ENCODE peak calls at places on chromosomes 12 and 14, in six cellular contexts. J is ureter, F is EL, Q is cardiac fibroblast, P is adipocyte, I is sciatic nerve. C is an unnamed sample.

GRCh38 chr14:92610849-92611271 is 97.3 kb downstream of the RIN3 start:
- DNase-seq in I (no peak), P (no peak), J (no peak), Q (no peak), F (no peak), C (no peak)

GRCh38 chr12:1660304-1661187 is 30.3 kb upstream of the ADIPOR2 start:
- DNase-seq in F (no peak), Q (peak; percentile 48), J (peak; percentile 85), P (peak; percentile 42), I (peak; percentile 81), C (no peak)

GRCh38 chr14:83924259-83924658 is 1605.7 kb upstream of the FLRT2 start:
- DNase-seq in P (no peak), J (no peak), Q (no peak), F (no peak), I (no peak), C (no peak)

GRCh38 chr14:104774453-104775072 is 21.0 kb downstream of the AKT1 start:
- DNase-seq in Q (no peak), P (no peak), F (no peak), J (peak; percentile 80), I (no peak), C (no peak)

GRCh38 chr14:22982013-22982476 is 306 bp downstream of the AJUBA start:
- DNase-seq in F (no peak), I (peak; percentile 66), J (no peak), Q (no peak), P (no peak), C (no peak)

GRCh38 chr14:48027115-48027514 is 351.7 kb upstream of the MDGA2 start:
- DNase-seq in P (no peak), F (no peak), Q (no peak), J (no peak), I (no peak), C (no peak)

GRCh38 chr14:39827901-39828655 is 395.8 kb upstream of the FBXO33 start:
- DNase-seq in J (no peak), P (no peak), F (no peak), I (no peak), Q (no peak), C (no peak)

GRCh38 chr12:98696036-98696646 is 51.1 kb downstream of the APAF1 start:
- DNase-seq in I (no peak), Q (no peak), J (no peak), F (no peak), P (no peak), C (no peak)

GRCh38 chr12:15627995-15628945 is 160.9 kb downstream of the EPS8 start:
- DNase-seq in I (no peak), Q (peak; percentile 74), F (peak; percentile 40), P (peak; percentile 53), J (no peak), C (peak; percentile 51)

GRCh38 chr12:124411291-124411878 is 116.5 kb downstream of the RFLNA start:
- DNase-seq in P (peak; percentile 79), J (peak; percentile 80), Q (peak; percentile 92), I (no peak), F (peak; percentile 97), C (peak; percentile 96)

GRCh38 chr12:104182144-104182543 is 33.4 kb upstream of the TXNRD1 start:
- DNase-seq in P (peak; percentile 92), Q (peak; percentile 97), J (peak; percentile 80), F (peak; percentile 84), I (peak; percentile 79), C (peak; percentile 35)

GRCh38 chr12:122023339-122024131 is 1.9 kb downstream of the BCL7A start:
- DNase-seq in F (peak; percentile 66), I (peak; percentile 79), Q (peak; percentile 80), J (peak; percentile 81), P (peak; percentile 89), C (peak; percentile 80)

GRCh38 chr14:91164676-91165075 is 50.8 kb downstream of the DGLUCY start:
- DNase-seq in J (peak; percentile 81), Q (no peak), I (no peak), P (no peak), F (no peak), C (no peak)

GRCh38 chr12:19830461-19830860 is 391.2 kb downstream of the AEBP2 start:
- DNase-seq in J (no peak), F (no peak), P (no peak), I (no peak), Q (no peak), C (peak; percentile 20)

GRCh38 chr12:107884769-107885694 is 110.5 kb downstream of the ASCL4 start:
- DNase-seq in P (peak; percentile 78), Q (peak; percentile 66), I (no peak), F (peak; percentile 52), J (no peak), C (peak; percentile 31)

GRCh38 chr12:64544796-64545382 is 65.4 kb upstream of the RASSF3 start:
- DNase-seq in P (no peak), J (no peak), I (no peak), Q (no peak), F (no peak), C (no peak)

GRCh38 chr12:92224685-92225331 is 79.2 kb upstream of the BTG1 start:
- DNase-seq in J (no peak), Q (peak; percentile 23), F (peak; percentile 41), I (no peak), P (peak; percentile 52), C (peak; percentile 43)

GRCh38 chr12:52389313-52390207 is 4.1 kb upstream of the KRT84 start:
- DNase-seq in I (no peak), P (peak; percentile 32), F (no peak), J (no peak), Q (peak; percentile 32), C (peak; percentile 51)

GRCh38 chr14:70716958-70717357 is 75.2 kb downstream of the TTC9 start:
- DNase-seq in F (no peak), Q (no peak), I (no peak), J (no peak), P (no peak), C (no peak)

GRCh38 chr12:103505371-103506236 is 9.8 kb upstream of the C12orf42 start:
- DNase-seq in I (no peak), J (no peak), P (no peak), F (no peak), Q (no peak), C (no peak)

GRCh38 chr12:22409071-22409951 is 74.8 kb upstream of the ST8SIA1 start:
- DNase-seq in I (no peak), P (no peak), Q (peak; percentile 1), F (no peak), J (no peak), C (no peak)

GRCh38 chr14:64707661-64708060 is 3.4 kb downstream of the PLEKHG3 start:
- DNase-seq in F (peak; percentile 81), P (peak; percentile 43), J (no peak), Q (peak; percentile 51), I (no peak), C (peak; percentile 38)

GRCh38 chr12:26187429-26187828 is 7.9 kb upstream of the SSPN start:
- DNase-seq in P (no peak), F (no peak), I (no peak), J (no peak), Q (no peak), C (no peak)

C was measured in LHCN-M2.